ENCODE peak calls at places on chromosomes 3 and 15, in four cellular contexts. M is right lobe of liver, X is H1, O is upper lobe of left lung. W is an unnamed sample.

GRCh38 chr3:8822141-8822540 is 52.7 kb upstream of the OXTR start:
- DNase-seq in O (no peak), M (no peak), X (no peak), W (no peak)

GRCh38 chr3:134796313-134797079 is 1.4 kb downstream of the EPHB1 start:
- DNase-seq in O (no peak), X (peak), M (no peak), W (no peak)

GRCh38 chr3:13414040-13414729 is 5.9 kb downstream of the NUP210 start:
- DNase-seq in X (no peak), M (peak), O (peak), W (peak)

GRCh38 chr3:51819709-51820406 is 40.8 kb upstream of the IQCF6 start:
- DNase-seq in M (no peak), X (peak), O (no peak), W (peak)

GRCh38 chr3:106862067-106862466 is 515.2 kb upstream of the CCDC54 start:
- DNase-seq in O (no peak), X (no peak), M (no peak), W (no peak)

GRCh38 chr3:159091936-159092335 is 290.1 kb downstream of the MFSD1 start:
- DNase-seq in X (no peak), M (no peak), O (no peak), W (no peak)

GRCh38 chr15:90154861-90155626 is 46.1 kb upstream of the SEMA4B start:
- DNase-seq in X (no peak), O (peak), M (peak), W (no peak)

GRCh38 chr15:82864967-82865366 is 55.5 kb downstream of the WHAMM start:
- DNase-seq in O (no peak), M (no peak), X (no peak), W (no peak)

GRCh38 chr3:183252108-183252782 is 808 bp upstream of the B3GNT5 start:
- DNase-seq in O (no peak), M (no peak), X (no peak), W (no peak)
- H3K27ac ChIP-seq in O (peak), M (no peak), X (no peak), W (no peak)

DNA sequence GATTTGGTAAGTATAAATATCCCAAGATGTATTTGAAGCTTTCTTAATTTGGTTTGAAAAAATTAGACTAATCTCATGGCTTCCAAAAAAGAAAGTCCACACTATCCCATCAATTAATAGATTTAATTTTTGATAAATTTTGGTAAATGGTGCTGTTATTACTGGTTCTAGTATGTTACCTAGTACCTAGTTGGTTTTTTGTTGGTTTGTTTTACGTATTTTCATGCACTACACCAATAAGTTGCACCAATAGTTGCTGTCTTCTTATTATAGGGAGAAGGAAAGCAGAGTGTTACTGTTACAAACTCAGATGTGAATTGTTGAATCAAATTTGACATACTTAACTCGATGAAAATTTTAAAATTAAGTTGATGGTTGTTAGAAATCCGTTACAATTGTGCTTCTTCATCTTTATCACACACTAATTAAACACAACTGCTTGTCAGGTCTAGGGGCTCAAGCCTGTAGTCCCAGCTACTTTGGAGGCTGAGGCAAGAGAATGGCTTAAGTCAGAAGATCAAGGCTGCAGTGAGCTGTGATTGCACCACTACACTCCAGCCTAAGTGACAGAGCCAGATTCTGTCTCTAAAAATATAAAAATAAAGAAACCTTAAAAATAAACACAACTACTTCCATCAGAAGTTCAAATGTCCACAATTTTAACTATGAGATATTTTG is 23.1 kb upstream of the MBNL1 start:
- DNase-seq in M (no peak), O (no peak), X (no peak), W (no peak)
- H3K4me3 ChIP-seq in M (no peak), O (no peak), X (no peak), W (no peak)

GRCh38 chr3:71521940-71522876 is 61.3 kb downstream of the FOXP1 start:
- DNase-seq in X (no peak), M (no peak), O (no peak), W (peak)
- H3K27ac ChIP-seq in X (no peak), M (no peak), O (no peak), W (peak)

DNA sequence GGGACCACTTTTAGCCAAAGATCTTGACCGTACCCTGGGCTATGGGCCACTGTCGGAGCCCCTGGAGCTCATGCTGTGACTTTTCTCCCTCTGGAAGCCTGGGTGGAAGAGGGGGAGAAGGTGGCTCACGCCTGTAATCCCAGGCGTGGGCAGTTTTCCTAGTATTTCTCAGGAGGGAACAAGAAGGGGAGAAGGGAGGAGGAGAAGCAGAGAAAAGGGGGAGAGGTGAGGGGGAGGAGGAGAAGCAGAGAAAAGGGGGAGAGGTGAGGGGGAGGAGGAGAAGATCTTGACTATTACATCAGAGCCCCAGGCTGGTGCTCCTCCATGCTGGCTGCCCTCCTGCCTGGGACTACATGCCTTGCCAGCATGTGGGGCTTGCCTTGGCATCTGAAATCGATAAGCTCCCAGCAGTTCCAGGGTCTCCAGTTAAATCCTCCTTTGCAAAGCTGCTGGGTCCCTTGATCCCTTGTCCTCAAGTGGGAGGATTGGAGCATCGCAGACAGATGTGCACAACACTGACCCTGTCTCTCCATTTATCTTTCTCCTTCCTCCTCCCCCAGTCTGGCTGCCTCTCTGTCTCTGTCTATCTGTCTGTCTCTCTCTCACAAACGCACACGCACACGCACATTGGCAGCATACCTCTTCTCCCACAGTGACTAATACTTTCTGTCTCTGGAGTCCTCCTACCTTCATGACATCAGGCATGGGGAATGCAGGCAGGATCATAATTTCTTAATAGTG is 41.6 kb downstream of the MRAS start:
- DNase-seq in O (no peak), M (no peak), X (no peak), W (peak)
- H3K4me3 ChIP-seq in O (no peak), M (no peak), X (no peak), W (no peak)

DNA sequence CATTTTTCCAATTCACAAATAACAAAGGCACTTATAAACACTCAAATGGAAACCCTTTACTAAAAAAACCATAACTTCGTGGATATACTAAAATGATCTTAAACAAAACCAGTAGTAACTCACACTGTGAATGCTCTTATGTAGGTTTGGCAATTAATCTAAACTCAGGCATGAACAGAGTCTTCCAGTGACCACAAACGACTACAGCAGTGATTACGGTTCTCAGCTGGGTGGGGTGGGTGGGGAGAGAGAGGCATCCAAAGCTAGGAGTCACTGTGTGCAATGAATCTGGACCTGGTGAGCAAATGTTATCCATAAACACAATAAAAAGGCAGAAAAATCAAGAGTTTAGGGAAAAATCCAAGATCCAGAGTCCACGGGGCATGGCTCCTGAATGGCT is 21.3 kb downstream of the SLC12A8 start:
- DNase-seq in M (no peak), O (no peak), X (no peak), W (no peak)
- H3K27ac ChIP-seq in M (no peak), O (no peak), X (no peak), W (no peak)

DNA sequence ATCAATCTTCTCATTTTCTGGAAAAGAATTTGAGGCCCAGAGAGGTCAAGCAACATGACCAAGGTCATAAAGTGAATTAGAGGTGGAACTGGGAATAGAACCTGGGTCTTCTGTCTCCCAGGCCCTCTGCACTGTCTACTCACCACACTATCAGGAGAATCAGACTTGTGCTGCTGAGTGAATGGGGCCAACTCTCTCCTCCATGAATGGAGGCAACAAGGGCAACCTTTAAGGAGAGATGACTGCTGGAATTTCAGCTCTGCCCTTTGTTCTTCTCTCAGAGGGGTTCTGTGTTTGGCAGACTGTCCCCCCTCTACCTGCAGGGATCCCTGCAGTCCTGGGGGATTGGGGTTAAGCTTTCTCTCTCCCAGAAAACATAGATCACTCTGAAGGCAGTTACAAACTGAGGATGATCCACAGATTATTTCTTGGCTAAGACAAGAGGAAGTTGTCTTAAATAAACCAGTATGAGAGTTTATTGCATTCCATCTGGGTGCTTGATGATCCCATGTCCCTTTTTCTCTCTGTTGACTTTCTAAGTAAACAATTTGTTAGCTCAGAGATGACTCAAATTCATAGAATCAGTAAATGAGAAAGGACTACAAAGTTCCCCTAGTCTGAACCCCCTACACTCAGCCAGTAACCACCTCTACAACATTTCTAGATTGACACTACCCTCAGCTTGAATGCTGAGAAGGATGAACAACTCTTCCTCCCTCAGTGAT is 99.0 kb upstream of the LIPC start:
- DNase-seq in M (no peak), O (no peak), X (no peak), W (no peak)
- H3K4me3 ChIP-seq in M (no peak), O (no peak), X (no peak), W (no peak)

GRCh38 chr3:24522155-24522579 is 27.5 kb upstream of the THRB start:
- DNase-seq in O (peak), M (no peak), X (peak), W (no peak)

GRCh38 chr3:24520101-24520495 is 25.4 kb upstream of the THRB start:
- DNase-seq in X (no peak), M (no peak), O (no peak), W (no peak)

GRCh38 chr3:24523195-24523594 is 28.5 kb upstream of the THRB start:
- DNase-seq in M (no peak), O (no peak), X (no peak), W (no peak)

GRCh38 chr3:24520941-24521305 is 26.3 kb upstream of the THRB start:
- DNase-seq in O (no peak), M (no peak), X (no peak), W (no peak)

GRCh38 chr3:24521306-24522154 is 26.9 kb upstream of the THRB start:
- DNase-seq in O (peak), X (peak), M (peak), W (no peak)
- H3K27ac ChIP-seq in O (peak), X (no peak), M (peak), W (no peak)

GRCh38 chr3:184018424-184018973 is 815 bp upstream of the ABCC5 start:
- DNase-seq in X (no peak), O (no peak), M (no peak), W (no peak)

GRCh38 chr3:184015381-184016019 is 2.2 kb downstream of the ABCC5 start:
- DNase-seq in M (no peak), O (no peak), X (no peak), W (no peak)

GRCh38 chr3:184016820-184017671 is 638 bp downstream of the ABCC5 start:
- DNase-seq in O (peak), X (peak), M (peak), W (peak)

GRCh38 chr3:184017672-184018423 is at the start of gene ABCC5:
- DNase-seq in O (peak), X (peak), M (peak), W (peak)

DNA sequence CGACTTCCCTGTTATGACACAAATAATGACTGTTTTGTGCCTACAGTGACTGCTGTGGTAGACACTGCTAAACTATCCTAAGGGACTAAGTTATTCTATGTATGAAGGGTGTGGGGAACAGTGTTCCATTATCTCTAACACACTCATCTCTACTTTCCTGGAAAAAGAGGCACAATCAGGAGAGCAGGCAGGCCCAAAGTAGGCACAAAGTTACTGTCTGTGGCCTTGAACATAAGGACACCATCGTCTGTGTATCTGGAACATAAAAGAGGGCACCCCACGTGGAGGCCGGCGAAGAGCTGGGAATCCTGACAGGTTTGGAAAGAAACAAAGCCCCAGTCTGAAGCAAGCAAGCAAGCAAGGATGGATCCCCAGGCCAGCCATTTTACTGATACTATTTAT is 1.5 kb downstream of the ABCC5 start:
- DNase-seq in M (no peak), O (no peak), X (no peak), W (peak)
- H3K4me3 ChIP-seq in M (no peak), O (no peak), X (peak), W (peak)

W was measured in Karpas-422.